ENCODE peak calls at places on chromosomes 6 and 20, in seven cellular contexts. B, Q, J, F, U, K and G are unnamed samples.

GRCh38 chr6:33407132-33407718 is 3.6 kb upstream of the PHF1 start:
- DNase-seq in K (peak), B (peak), F (no peak), U (peak), J (no peak), Q (no peak), G (no peak)

GRCh38 chr20:32052090-32052791 is at the start of gene HCK:
- DNase-seq in F (no peak), U (peak), Q (no peak), J (peak), B (no peak), K (no peak), G (peak)

GRCh38 chr6:67680297-67680932 is 954.7 kb upstream of the ADGRB3 start:
- DNase-seq in F (no peak), J (no peak), B (no peak), K (no peak), Q (peak), U (no peak), G (no peak)

GRCh38 chr20:50385733-50386640 is 124.2 kb upstream of the PTPN1 start:
- DNase-seq in F (no peak), Q (no peak), U (no peak), B (no peak), K (no peak), J (no peak), G (no peak)

GRCh38 chr6:114194362-114195343 is 148.2 kb downstream of the HS3ST5 start:
- DNase-seq in F (no peak), K (no peak), J (no peak), B (peak), U (peak), Q (no peak), G (no peak)

GRCh38 chr20:52191436-52192295 is at the start of gene ZFP64:
- DNase-seq in J (peak), B (peak), K (peak), U (peak), Q (peak), F (peak), G (peak)

GRCh38 chr20:22791432-22791831 is 207.1 kb upstream of the FOXA2 start:
- DNase-seq in K (no peak), U (no peak), J (no peak), F (no peak), Q (no peak), B (no peak), G (no peak)

GRCh38 chr6:43070028-43070632 is 6.0 kb upstream of the PTK7 start:
- DNase-seq in Q (no peak), J (no peak), U (peak), B (peak), K (peak), F (no peak), G (no peak)

GRCh38 chr20:50427740-50428462 is 82.3 kb upstream of the PTPN1 start:
- DNase-seq in U (no peak), F (no peak), Q (no peak), B (peak), K (no peak), J (no peak), G (no peak)

GRCh38 chr6:144007779-144008500 is at the start of gene PLAGL1:
- DNase-seq in Q (peak), B (peak), K (peak), U (peak), F (peak), J (peak), G (peak)

GRCh38 chr6:130020892-130021483 is 2.6 kb downstream of the L3MBTL3 start:
- DNase-seq in K (peak), U (peak), B (peak), Q (peak), J (no peak), F (peak), G (peak)

GRCh38 chr6:166572370-166573261 is 13.9 kb downstream of the RAMACL start:
- DNase-seq in U (peak), K (no peak), B (peak), Q (no peak), F (no peak), J (no peak), G (peak)

GRCh38 chr6:134534708-134535149 is 216.8 kb upstream of the SGK1 start:
- DNase-seq in U (no peak), Q (no peak), B (peak), F (no peak), J (no peak), K (no peak), G (no peak)

GRCh38 chr6:85637579-85637978 is 5.1 kb downstream of the SYNCRIP start:
- DNase-seq in B (no peak), K (no peak), Q (no peak), U (no peak), J (no peak), F (no peak), G (no peak)

GRCh38 chr6:31510007-31510406 is 12.1 kb downstream of the MICB start:
- DNase-seq in K (no peak), Q (no peak), B (no peak), J (no peak), F (no peak), U (no peak), G (no peak)

GRCh38 chr6:37102299-37103168 is 67.4 kb upstream of the PIM1 start:
- DNase-seq in Q (peak), U (peak), B (peak), K (peak), F (peak), J (peak), G (peak)

GRCh38 chr6:134480593-134480992 is 162.7 kb upstream of the SGK1 start:
- DNase-seq in U (no peak), J (no peak), F (no peak), B (peak), K (no peak), Q (no peak), G (no peak)

GRCh38 chr20:50303573-50304500 is 113.2 kb downstream of the CEBPB start:
- DNase-seq in F (peak), J (peak), U (no peak), K (no peak), B (peak), Q (peak), G (peak)

GRCh38 chr6:56677559-56677958 is 34.9 kb upstream of the DST start:
- DNase-seq in K (no peak), J (no peak), Q (no peak), U (no peak), B (peak), F (no peak), G (no peak)

GRCh38 chr20:21229163-21229562 is 74.0 kb upstream of the XRN2 start:
- DNase-seq in F (no peak), J (no peak), K (peak), Q (no peak), B (no peak), U (no peak), G (no peak)

GRCh38 chr20:49603209-49603627 is 35.3 kb upstream of the PTGIS start:
- DNase-seq in J (no peak), K (peak), F (no peak), B (peak), Q (no peak), U (peak), G (peak)

GRCh38 chr6:12911387-12911960 is 194.9 kb downstream of the PHACTR1 start:
- DNase-seq in U (peak), B (peak), J (no peak), K (peak), Q (no peak), F (no peak), G (no peak)

GRCh38 chr20:9342651-9343050 is 171.7 kb upstream of the LAMP5 start:
- DNase-seq in Q (no peak), U (no peak), K (no peak), J (no peak), F (no peak), B (peak), G (no peak)

GRCh38 chr6:100152201-100152600 is 158.2 kb upstream of the MCHR2 start:
- DNase-seq in J (no peak), Q (no peak), B (no peak), U (no peak), K (no peak), F (no peak), G (no peak)

GRCh38 chr6:100116409-100117194 is 122.6 kb upstream of the MCHR2 start:
- DNase-seq in Q (peak), J (no peak), F (no peak), U (peak), B (peak), K (peak), G (peak)

GRCh38 chr20:31739550-31739863 is 417 bp downstream of the TPX2 start:
- DNase-seq in U (no peak), F (no peak), J (no peak), B (no peak), K (no peak), Q (no peak), G (no peak)

GRCh38 chr6:75205776-75206334 is at the start of gene COL12A1:
- DNase-seq in Q (peak), B (peak), K (peak), J (peak), U (no peak), F (peak), G (peak)

GRCh38 chr6:126721581-126722145 is 381.7 kb downstream of the CENPW start:
- DNase-seq in U (no peak), K (peak), F (no peak), B (peak), Q (no peak), J (no peak), G (no peak)

GRCh38 chr6:44180406-44180805 is 21.8 kb downstream of the CAPN11 start:
- DNase-seq in B (no peak), F (no peak), K (no peak), J (no peak), Q (no peak), U (no peak), G (no peak)

GRCh38 chr6:165552248-165552736 is 110.7 kb downstream of the PDE10A start:
- DNase-seq in B (no peak), F (no peak), Q (no peak), J (no peak), K (peak), U (no peak), G (no peak)

GRCh38 chr6:68654134-68654533 is 19.1 kb downstream of the ADGRB3 start:
- DNase-seq in K (no peak), J (no peak), U (no peak), F (no peak), B (no peak), Q (no peak), G (no peak)

GRCh38 chr20:44407402-44408184 is 52.1 kb downstream of the HNF4A start:
- DNase-seq in F (no peak), U (peak), Q (peak), J (no peak), K (peak), B (peak), G (no peak)

GRCh38 chr6:87181903-87182302 is 26.5 kb downstream of the ZNF292 start:
- DNase-seq in F (no peak), K (no peak), B (no peak), J (no peak), Q (no peak), U (no peak), G (no peak)

GRCh38 chr6:87182940-87183339 is 27.6 kb downstream of the ZNF292 start:
- DNase-seq in F (no peak), J (no peak), K (no peak), Q (no peak), U (no peak), B (no peak), G (no peak)

GRCh38 chr6:87183687-87184086 is 28.3 kb downstream of the ZNF292 start:
- DNase-seq in K (no peak), B (peak), J (no peak), U (no peak), Q (no peak), F (no peak), G (no peak)

GRCh38 chr6:87182321-87182720 is 27.0 kb downstream of the ZNF292 start:
- DNase-seq in J (no peak), F (no peak), K (no peak), U (no peak), Q (no peak), B (no peak), G (no peak)

GRCh38 chr6:87184762-87185250 is 29.4 kb downstream of the ZNF292 start:
- DNase-seq in Q (no peak), B (no peak), F (no peak), U (no peak), K (peak), J (no peak), G (no peak)
- TF ChIP-seq CTCF in Q (no peak), B (no peak), F (no peak), U (no peak), K (no peak), J (no peak), G (no peak)

GRCh38 chr20:59604770-59605665 is 678 bp downstream of the PHACTR3 start:
- DNase-seq in U (peak), B (no peak), K (no peak), J (no peak), Q (no peak), F (no peak), G (peak)

GRCh38 chr20:59603727-59604608 is at the start of gene PHACTR3:
- DNase-seq in F (no peak), Q (no peak), J (no peak), B (no peak), K (no peak), U (no peak), G (peak)

GRCh38 chr20:59602546-59603080 is 1.7 kb upstream of the PHACTR3 start:
- DNase-seq in U (no peak), J (no peak), B (no peak), F (no peak), K (no peak), Q (no peak), G (no peak)

GRCh38 chr20:59605691-59606364 is 1.5 kb downstream of the PHACTR3 start:
- DNase-seq in Q (no peak), K (no peak), B (no peak), F (no peak), U (no peak), J (no peak), G (no peak)

GRCh38 chr20:59603176-59603575 is 1.2 kb upstream of the PHACTR3 start:
- DNase-seq in J (no peak), K (no peak), U (no peak), B (no peak), Q (no peak), F (no peak), G (no peak)
- TF ChIP-seq CTCF in J (no peak), K (no peak), U (no peak), B (no peak), Q (no peak), F (no peak), G (no peak)

GRCh38 chr6:158496700-158497099 is 63.2 kb upstream of the TMEM181 start:
- DNase-seq in Q (no peak), K (no peak), U (no peak), J (no peak), F (no peak), B (no peak), G (no peak)
- TF ChIP-seq CTCF in Q (no peak), K (no peak), U (no peak), J (no peak), F (no peak), B (no peak), G (no peak)

DNA sequence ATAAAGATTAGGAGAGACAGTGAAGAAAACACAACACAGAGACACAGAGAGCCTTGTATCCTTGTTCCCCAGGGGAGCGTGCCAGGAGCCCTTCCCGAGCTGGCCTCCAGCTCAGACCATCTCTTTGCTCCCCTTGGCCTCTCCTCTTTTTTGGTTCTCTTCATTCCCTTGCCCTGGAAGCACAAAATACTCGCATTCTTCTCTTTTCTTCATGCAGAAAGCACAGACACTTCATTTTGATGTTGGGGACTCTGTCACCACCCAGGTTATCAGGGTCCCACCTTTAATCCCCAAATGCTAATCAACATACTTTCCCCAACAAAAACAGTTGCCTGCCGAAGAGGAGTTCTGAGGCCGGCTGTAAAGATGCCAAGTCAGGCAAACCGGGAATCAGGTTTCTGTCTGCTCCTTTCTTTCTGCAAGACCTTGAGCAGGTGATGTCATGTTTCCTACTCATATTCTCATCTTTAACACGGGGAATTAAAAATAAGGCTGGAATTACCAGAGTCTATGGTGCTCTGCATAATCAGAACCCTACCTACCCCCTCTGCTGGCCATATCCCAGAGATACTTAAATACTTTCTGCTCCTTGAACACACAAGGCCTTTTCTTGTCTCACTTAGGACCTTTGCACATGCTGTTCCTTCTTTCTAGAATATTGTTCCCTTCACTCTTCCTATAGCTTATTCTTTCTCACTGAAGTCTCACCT is 21.7 kb downstream of the TGM6 start:
- DNase-seq in J (no peak), U (peak), Q (no peak), K (peak), F (no peak), B (peak), G (no peak)
- TF ChIP-seq CTCF in J (no peak), U (peak), Q (no peak), K (peak), F (no peak), B (peak), G (peak)

DNA sequence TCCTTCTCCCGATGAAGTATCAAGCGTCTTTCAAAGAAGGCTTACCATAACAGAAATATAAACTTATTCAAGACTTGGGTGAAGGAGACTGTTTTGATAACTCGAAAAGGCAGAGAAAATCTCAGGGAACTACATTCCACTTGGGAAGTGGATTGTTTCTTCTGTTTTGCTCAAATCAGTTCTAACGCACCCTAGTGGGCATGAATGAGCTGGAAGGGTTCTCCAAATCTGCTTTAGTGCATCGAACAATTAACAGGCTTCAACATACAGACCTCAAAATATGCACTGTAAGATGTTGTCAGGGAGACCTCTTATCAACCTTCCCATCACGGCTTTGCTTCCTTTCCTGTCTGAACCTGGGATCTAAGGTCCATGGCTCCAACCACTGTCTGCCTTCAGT is 392.5 kb downstream of the CD83 start:
- DNase-seq in F (no peak), B (no peak), J (no peak), Q (no peak), K (no peak), U (no peak), G (no peak)
- TF ChIP-seq CTCF in F (no peak), B (no peak), J (no peak), Q (no peak), K (no peak), U (no peak), G (no peak)

DNA sequence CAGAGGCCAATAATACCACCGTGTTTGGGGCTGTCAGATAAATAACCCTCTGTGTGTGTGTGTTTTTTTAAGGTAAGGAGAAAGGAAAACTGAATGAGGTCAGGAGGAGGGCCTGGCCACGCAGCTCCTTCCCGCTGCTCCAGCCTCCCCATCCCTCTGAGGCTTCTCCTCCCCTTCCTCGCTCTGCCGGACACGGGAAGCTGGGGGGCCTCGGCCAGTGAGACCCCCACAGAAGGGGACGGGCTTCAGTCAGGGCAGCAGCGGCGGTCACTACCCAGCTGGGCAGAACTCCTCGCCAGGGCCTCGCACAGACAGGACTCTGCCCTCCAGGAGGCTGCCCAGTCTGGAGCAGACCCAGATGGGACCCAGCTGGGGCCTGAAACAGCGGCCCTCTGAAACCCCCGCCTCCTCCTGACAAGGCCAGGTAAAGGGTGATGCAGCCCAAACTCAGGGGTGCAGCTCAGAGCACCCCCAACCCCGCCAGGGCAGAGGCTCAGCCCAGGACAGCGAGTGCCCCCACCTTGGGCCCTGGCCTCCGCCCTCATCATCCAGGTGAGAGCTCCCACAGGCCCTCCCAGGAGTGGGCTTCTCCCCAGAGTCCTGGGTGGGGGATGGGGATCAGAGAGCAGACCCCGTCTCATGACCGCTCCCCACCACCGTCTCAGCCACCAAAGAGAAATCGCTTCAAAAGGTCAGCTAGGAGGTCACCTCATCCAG is 2.3 kb downstream of the EEF1A2 start:
- DNase-seq in J (peak), B (no peak), K (no peak), Q (no peak), U (no peak), F (no peak), G (peak)
- TF ChIP-seq CTCF in J (no peak), B (no peak), K (peak), Q (no peak), U (no peak), F (no peak), G (peak)

GRCh38 chr20:10962937-10963336 is 289.1 kb upstream of the JAG1 start:
- DNase-seq in F (no peak), U (no peak), B (no peak), K (no peak), Q (no peak), J (no peak), G (no peak)

GRCh38 chr20:10960416-10960815 is 286.6 kb upstream of the JAG1 start:
- DNase-seq in F (no peak), Q (no peak), K (no peak), B (no peak), U (no peak), J (no peak), G (no peak)

GRCh38 chr20:10958279-10958678 is 284.5 kb upstream of the JAG1 start:
- DNase-seq in J (no peak), K (no peak), F (no peak), Q (no peak), U (no peak), B (no peak), G (no peak)

GRCh38 chr20:10963717-10964266 is 290.0 kb upstream of the JAG1 start:
- DNase-seq in Q (no peak), K (no peak), F (no peak), J (no peak), U (no peak), B (peak), G (no peak)

DNA sequence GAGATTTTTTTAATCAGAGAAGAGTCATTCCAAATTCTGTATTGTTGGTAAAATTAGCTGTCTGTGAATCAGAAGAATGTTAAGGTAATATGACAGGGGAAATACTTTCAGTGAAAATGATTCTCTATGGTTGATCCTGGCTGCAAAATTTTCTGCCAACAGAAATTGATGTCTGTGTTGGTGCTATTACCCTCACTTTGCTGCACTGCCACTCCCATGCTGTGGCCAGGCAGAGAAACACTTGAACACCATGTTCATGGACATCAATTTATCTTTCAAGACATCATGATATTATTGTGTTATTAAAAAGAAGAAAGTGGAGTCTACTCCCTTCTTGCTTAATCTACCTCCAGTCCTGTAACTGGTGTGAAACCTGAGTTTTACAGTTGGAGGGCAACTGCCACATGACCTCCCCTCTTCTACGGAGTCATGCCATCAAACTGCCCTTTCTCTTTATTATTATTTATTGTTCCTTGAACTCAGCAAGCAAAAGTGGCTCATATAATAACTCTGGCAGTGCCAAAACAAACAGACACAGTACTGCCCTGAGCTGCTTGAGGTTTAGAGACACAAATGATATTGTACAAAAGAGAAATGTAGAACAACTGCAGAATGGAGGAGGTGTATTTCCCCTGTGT is 288.0 kb upstream of the JAG1 start:
- DNase-seq in J (no peak), B (no peak), Q (no peak), F (no peak), K (peak), U (no peak), G (no peak)
- TF ChIP-seq CTCF in J (no peak), B (no peak), Q (no peak), F (no peak), K (no peak), U (no peak), G (no peak)